ENCODE peak calls at places on chromosomes 7 and 10, in four cellular contexts. L, X, G and W are unnamed samples. For H3K4me1, the result is how much of the 10 kb centered on the place peaks cover.

GRCh38 chr7:34835901-34836300 is 177.9 kb downstream of the NPSR1 start:
- DNase-seq in X (no peak), G (no peak), L (no peak), W (no peak)

GRCh38 chr7:1940863-1941262 is 270.8 kb downstream of the ELFN1 start:
- DNase-seq in G (peak), L (no peak), X (no peak), W (no peak)

GRCh38 chr10:90930971-90931841 is 10.3 kb upstream of the ANKRD1 start:
- DNase-seq in G (no peak), X (peak), L (no peak), W (peak)

GRCh38 chr10:92440578-92440977 is 133.3 kb downstream of the IDE start:
- DNase-seq in G (no peak), L (no peak), X (no peak), W (no peak)

GRCh38 chr10:109914966-109915365 is 8.3 kb downstream of the XPNPEP1 start:
- DNase-seq in L (peak), G (no peak), X (peak), W (peak)

GRCh38 chr7:117567781-117568180 is 88.0 kb downstream of the CFTR start:
- DNase-seq in G (no peak), L (no peak), X (no peak), W (no peak)

GRCh38 chr10:78942006-78942405 is 126.8 kb upstream of the ZMIZ1 start:
- DNase-seq in X (no peak), L (no peak), G (no peak), W (no peak)

GRCh38 chr10:88810196-88810961 is 7.8 kb downstream of the LIPM start:
- DNase-seq in G (no peak), X (peak), L (no peak), W (no peak)

GRCh38 chr7:8579661-8580060 is 146.3 kb downstream of the NXPH1 start:
- DNase-seq in L (no peak), X (no peak), G (no peak), W (no peak)

GRCh38 chr7:6258440-6259182 is 13.8 kb downstream of the CYTH3 start:
- DNase-seq in L (no peak), X (no peak), G (no peak), W (no peak)

GRCh38 chr7:12111461-12112405 is 99.4 kb upstream of the TMEM106B start:
- DNase-seq in G (peak), X (no peak), L (peak), W (peak)

GRCh38 chr7:104135760-104136558 is 71.9 kb downstream of the ORC5 start:
- DNase-seq in G (no peak), L (no peak), X (no peak), W (no peak)

GRCh38 chr10:128345331-128345730 is 219.1 kb upstream of the MKI67 start:
- DNase-seq in L (no peak), X (no peak), G (no peak), W (no peak)

GRCh38 chr7:101688183-101688831 is 59.2 kb upstream of the MYL10 start:
- DNase-seq in G (peak), X (peak), L (peak), W (peak)

GRCh38 chr7:14851610-14852009 is 50.9 kb downstream of the DGKB start:
- DNase-seq in L (no peak), G (no peak), X (no peak), W (no peak)

GRCh38 chr7:130367088-130367755 is 13.1 kb upstream of the CPA1 start:
- DNase-seq in X (no peak), L (no peak), G (no peak), W (no peak)

GRCh38 chr7:75850222-75850621 is 28.6 kb upstream of the RHBDD2 start:
- DNase-seq in X (no peak), G (no peak), L (no peak), W (no peak)

GRCh38 chr10:15385552-15386455 is 14.7 kb upstream of the FAM171A1 start:
- DNase-seq in X (no peak), L (no peak), G (no peak), W (no peak)

GRCh38 chr7:42661312-42661711 is 250.6 kb downstream of the C7orf25 start:
- DNase-seq in G (no peak), L (no peak), X (no peak), W (no peak)

GRCh38 chr7:95059842-95060313 is 152.5 kb downstream of the PPP1R9A start:
- DNase-seq in L (no peak), X (no peak), G (no peak), W (peak)

GRCh38 chr7:41956276-41956675 is 253.4 kb upstream of the INHBA start:
- DNase-seq in L (no peak), X (no peak), G (no peak), W (no peak)

GRCh38 chr10:121781101-121781500 is 146.7 kb downstream of the ATE1 start:
- DNase-seq in L (no peak), X (no peak), G (no peak), W (no peak)

GRCh38 chr10:58177362-58177947 is 90.2 kb downstream of the IPMK start:
- DNase-seq in G (no peak), X (peak), L (no peak), W (no peak)

GRCh38 chr7:140439359-140439758 is 35.5 kb downstream of the RAB19 start:
- DNase-seq in L (no peak), G (no peak), X (no peak), W (no peak)

GRCh38 chr7:47786557-47787248 is 161.6 kb downstream of the PKD1L1 start:
- DNase-seq in L (peak), G (peak), X (peak), W (peak)

GRCh38 chr10:5293691-5294550 is 70.8 kb upstream of the UCN3 start:
- DNase-seq in L (peak), G (no peak), X (peak), W (no peak)

GRCh38 chr10:5292196-5292735 is 72.5 kb upstream of the UCN3 start:
- DNase-seq in L (no peak), X (no peak), G (no peak), W (no peak)

GRCh38 chr10:5297466-5297865 is 67.3 kb upstream of the UCN3 start:
- DNase-seq in L (no peak), G (no peak), X (no peak), W (no peak)

GRCh38 chr10:5288359-5288758 is 76.4 kb upstream of the UCN3 start:
- DNase-seq in X (no peak), G (no peak), L (no peak), W (no peak)

DNA sequence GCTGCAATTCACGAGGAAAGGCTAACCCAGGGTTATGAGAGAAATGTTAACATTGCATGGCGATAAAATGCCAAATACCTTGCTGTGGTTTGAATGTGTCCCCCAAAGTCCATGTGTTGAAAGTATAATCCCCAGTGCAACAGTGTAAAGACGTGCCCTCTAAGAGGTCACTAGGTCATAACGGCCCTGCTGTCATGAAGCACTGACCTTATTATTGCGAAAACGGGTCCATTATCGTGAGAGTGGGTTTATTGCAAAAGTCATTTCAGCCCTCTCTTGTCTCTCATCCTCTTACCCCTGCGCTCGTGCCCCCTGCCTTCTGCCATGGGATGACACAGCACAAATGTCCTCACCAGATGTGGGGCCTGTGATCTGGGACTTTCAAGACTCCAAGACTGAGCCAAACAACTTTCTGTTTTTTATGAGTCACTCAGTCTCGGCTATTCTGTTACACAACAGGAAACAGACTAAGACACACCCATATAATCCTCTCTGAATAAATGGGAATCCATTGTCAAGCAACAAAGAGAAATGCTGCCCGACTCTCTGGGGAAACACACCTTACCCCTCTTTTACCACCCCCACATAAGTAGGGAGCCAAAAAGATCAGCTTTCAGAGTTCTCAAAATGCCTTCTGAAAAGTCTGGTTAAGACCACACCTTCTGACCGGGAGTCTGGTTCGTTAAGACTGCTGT is 73.1 kb upstream of the UCN3 start:
- DNase-seq in X (peak), L (peak), G (no peak), W (no peak)
- H3K4me3 ChIP-seq in X (no peak), L (no peak), G (no peak), W (no peak)

DNA sequence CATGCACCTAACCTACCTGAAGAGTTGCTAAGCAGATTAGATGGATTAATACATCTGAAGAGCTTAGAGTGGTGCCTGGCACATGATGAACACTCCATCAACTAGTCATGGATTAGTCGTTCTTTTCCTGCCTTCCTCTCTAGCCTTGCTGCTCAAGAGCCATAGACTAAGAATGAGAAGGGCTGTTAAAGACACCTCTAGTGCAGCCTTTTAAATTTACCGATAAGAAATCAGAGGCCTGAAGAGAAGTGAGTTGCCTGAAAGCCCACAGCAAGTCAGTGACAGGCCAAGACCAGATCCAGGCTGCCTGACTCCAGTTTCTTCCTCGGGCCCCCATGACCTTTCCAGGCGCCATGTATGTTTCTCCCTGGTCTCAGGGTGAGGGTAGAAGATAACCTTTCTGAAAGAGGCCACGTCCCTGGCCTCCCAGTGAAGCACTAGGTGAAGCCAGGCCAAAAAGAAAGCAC is 6.5 kb downstream of the TSPAN15 start:
- DNase-seq in L (no peak), G (no peak), X (no peak), W (no peak)
- H3K4me1 ChIP-seq in L (half or more), G (under half), X (half or more), W (under half)

GRCh38 chr7:24108906-24109376 is 175.0 kb upstream of the NPY start:
- DNase-seq in G (no peak), X (no peak), L (no peak), W (no peak)

GRCh38 chr7:24115661-24116060 is 168.3 kb upstream of the NPY start:
- DNase-seq in G (no peak), X (no peak), L (no peak), W (no peak)

DNA sequence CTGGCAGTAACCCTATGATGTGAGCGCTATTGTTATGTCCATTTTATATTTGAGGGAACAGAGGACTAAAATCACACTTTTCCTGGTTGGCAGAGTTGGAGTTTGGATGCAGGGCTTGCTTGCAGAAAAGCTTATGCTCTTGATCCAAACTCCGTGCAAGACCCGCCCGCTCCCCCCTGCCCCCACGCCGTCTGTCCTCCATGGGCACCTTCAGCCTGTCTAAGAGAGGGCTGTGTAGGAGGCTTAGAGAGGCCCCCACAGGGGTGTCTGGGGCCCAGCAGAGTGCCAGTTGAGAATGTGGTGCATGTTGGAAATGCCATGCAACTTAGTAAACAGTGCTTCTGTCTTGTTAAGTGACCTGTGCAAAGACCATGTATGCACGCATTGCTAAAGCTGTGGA is 170.5 kb upstream of the NPY start:
- DNase-seq in L (no peak), G (no peak), X (no peak), W (no peak)
- TF ChIP-seq POLR2A in L (no peak), G (no peak), X (no peak), W (no peak)

GRCh38 chr7:29192284-29192683 is 2.3 kb upstream of the CHN2 start:
- DNase-seq in L (no peak), X (no peak), G (no peak), W (no peak)

GRCh38 chr7:29193316-29194205 is 1.0 kb upstream of the CHN2 start:
- DNase-seq in X (no peak), L (no peak), G (no peak), W (no peak)

GRCh38 chr7:29192811-29193210 is 1.8 kb upstream of the CHN2 start:
- DNase-seq in L (no peak), G (no peak), X (no peak), W (no peak)

GRCh38 chr7:29194594-29195417 is at the start of gene CHN2:
- DNase-seq in G (peak), L (peak), X (peak), W (peak)

DNA sequence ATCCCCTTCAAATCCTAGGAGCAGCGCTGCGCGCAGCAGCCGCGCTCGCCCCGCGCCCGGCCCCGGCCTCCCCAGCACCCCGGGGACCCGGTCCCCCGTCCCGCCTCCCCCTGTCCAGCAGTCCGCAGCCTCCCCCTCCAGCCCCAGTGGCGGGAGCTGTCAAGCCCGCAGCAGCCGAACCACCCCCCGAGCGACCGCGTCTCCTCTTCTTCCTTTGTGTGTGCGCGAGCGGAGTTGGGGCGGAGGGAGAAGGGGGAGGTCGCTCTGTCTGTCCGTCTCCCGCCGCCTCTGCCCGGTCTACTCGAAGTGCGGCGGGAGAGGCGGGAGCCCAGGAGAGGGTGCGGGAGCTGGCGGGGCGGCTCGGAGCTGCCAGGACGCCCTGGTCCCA is 375 bp upstream of the CHN2 start:
- DNase-seq in G (peak), X (no peak), L (peak), W (peak)
- H3K4me3 ChIP-seq in G (peak), X (peak), L (peak), W (peak)

GRCh38 chr10:102670871-102671434 is 26.7 kb downstream of the TRIM8 start:
- DNase-seq in X (no peak), G (no peak), L (no peak), W (no peak)

GRCh38 chr10:102670065-102670400 is 25.8 kb downstream of the TRIM8 start:
- DNase-seq in L (no peak), X (no peak), G (no peak), W (no peak)

GRCh38 chr10:102672822-102673200 is 28.5 kb downstream of the TRIM8 start:
- DNase-seq in G (no peak), X (no peak), L (no peak), W (no peak)

GRCh38 chr10:102668312-102669110 is 24.2 kb downstream of the TRIM8 start:
- DNase-seq in X (no peak), L (no peak), G (no peak), W (no peak)

GRCh38 chr10:102669206-102670064 is 25.2 kb downstream of the TRIM8 start:
- DNase-seq in X (peak), G (no peak), L (peak), W (no peak)
- H3K4me1 ChIP-seq in X (under half), G (under half), L (under half), W (under half)

GRCh38 chr10:69318087-69318996 is 40.0 kb downstream of the HK1 start:
- DNase-seq in G (peak), X (peak), L (peak), W (peak)

GRCh38 chr10:69317175-69318086 is 39.1 kb downstream of the HK1 start:
- DNase-seq in L (no peak), X (no peak), G (no peak), W (no peak)

GRCh38 chr10:69319911-69320316 is 41.6 kb downstream of the HK1 start:
- DNase-seq in G (no peak), L (no peak), X (no peak), W (peak)

GRCh38 chr10:69320521-69320920 is 42.2 kb downstream of the HK1 start:
- DNase-seq in L (no peak), G (no peak), X (no peak), W (no peak)

DNA sequence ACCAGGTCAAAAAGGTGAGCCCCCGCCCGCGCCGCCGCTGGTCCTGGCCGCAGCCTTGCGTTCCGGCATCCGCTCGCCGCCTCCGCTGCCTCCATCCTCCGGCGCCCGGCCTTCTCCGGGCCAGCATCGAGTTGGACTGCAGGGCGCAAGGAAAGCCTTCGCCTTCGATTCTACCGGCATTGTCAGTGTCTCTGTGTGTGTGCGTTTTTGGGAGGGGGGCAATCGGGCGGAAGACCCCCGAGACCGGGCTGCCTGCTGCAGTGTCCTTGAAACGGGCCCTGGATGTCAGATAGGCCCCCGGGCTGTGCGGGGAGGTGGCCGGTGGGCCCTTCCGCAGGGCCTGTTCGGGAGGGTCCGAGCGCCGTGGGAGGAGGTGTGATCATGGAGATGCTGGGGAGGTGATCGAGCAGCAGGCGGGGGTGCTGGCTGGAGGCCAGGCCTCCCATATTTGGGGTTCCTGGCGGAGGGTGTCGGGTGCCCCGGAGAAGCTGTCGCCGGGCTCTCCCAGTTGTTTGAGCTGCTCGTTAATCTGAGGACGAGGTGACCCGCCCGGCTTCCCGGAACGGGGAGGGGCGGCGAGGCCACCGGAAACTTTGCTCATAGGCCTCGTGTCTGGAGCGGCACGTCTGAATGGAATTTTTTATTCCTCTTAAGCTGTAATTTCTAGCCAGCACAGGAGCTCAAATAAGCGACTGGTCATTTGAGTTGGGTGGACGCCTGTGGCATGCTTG is 40.9 kb downstream of the HK1 start:
- DNase-seq in L (peak), X (peak), G (peak), W (peak)
- TF ChIP-seq POLR2A in L (peak), X (no peak), G (no peak), W (peak)